ENCODE peak calls at places on chromosomes 3 and 15, in nine cellular contexts. X, L, H, I, D, U, J, T and Q are unnamed samples.
A peak's percentile ranks its signal among the peaks of the same experiment; 100 is the strongest.

GRCh38 chr15:74420193-74420905 is 13.4 kb downstream of the SEMA7A start:
- DNase-seq in X (peak; percentile 65), L (no peak), H (no peak), I (no peak), D (no peak), U (no peak), J (no peak), T (no peak), Q (no peak)

GRCh38 chr3:13215940-13216546 is 142.8 kb upstream of the IQSEC1 start:
- DNase-seq in X (peak; percentile 87), L (peak; percentile 52), H (no peak), I (peak; percentile 72), D (no peak), U (no peak), J (no peak), T (no peak), Q (no peak)

GRCh38 chr15:63474810-63475316 is 29.5 kb upstream of the USP3 start:
- DNase-seq in X (no peak), L (no peak), H (no peak), I (peak; percentile 28), D (no peak), U (no peak), J (peak; percentile 65), T (peak; percentile 42), Q (no peak)

GRCh38 chr3:21294768-21295167 is 456.2 kb downstream of the ZNF385D start:
- DNase-seq in X (peak; percentile 85), L (peak; percentile 41), H (no peak), I (peak; percentile 39), D (no peak), U (no peak), J (no peak), T (no peak), Q (no peak)

GRCh38 chr15:63323798-63324651 is 46.6 kb downstream of the APH1B start:
- DNase-seq in X (peak; percentile 25), L (no peak), H (no peak), I (no peak), D (no peak), U (no peak), J (no peak), T (no peak), Q (no peak)

GRCh38 chr3:8458711-8459110 is 42.9 kb upstream of the LMCD1 start:
- DNase-seq in X (peak; percentile 98), L (no peak), H (no peak), I (no peak), D (no peak), U (no peak), J (no peak), T (peak; percentile 47), Q (no peak)

GRCh38 chr15:90059208-90059985 is 42.9 kb downstream of the IDH2 start:
- DNase-seq in X (no peak), L (no peak), H (peak; percentile 84), I (no peak), D (peak; percentile 85), U (peak; percentile 60), J (peak; percentile 94), T (peak; percentile 68), Q (no peak)

GRCh38 chr3:47399531-47400270 is 18.9 kb downstream of the PTPN23 start:
- DNase-seq in X (no peak), L (no peak), H (no peak), I (no peak), D (no peak), U (no peak), J (no peak), T (no peak), Q (no peak)

GRCh38 chr15:63226966-63227401 is 37.6 kb downstream of the RAB8B start:
- DNase-seq in X (no peak), L (no peak), H (no peak), I (no peak), D (no peak), U (no peak), J (no peak), T (no peak), Q (no peak)

GRCh38 chr3:40660554-40660953 is 135.8 kb downstream of the ZNF621 start:
- DNase-seq in X (no peak), L (no peak), H (no peak), I (no peak), D (no peak), U (no peak), J (no peak), T (no peak), Q (no peak)

GRCh38 chr15:78195735-78196201 is 38.6 kb downstream of the ACSBG1 start:
- DNase-seq in X (no peak), L (peak; percentile 67), H (no peak), I (peak; percentile 31), D (peak; percentile 28), U (peak; percentile 41), J (no peak), T (no peak), Q (no peak)

GRCh38 chr15:100997442-100997841 is 78.3 kb downstream of the LRRK1 start:
- DNase-seq in X (peak; percentile 18), L (no peak), H (no peak), I (no peak), D (no peak), U (no peak), J (no peak), T (no peak), Q (no peak)

GRCh38 chr3:40731445-40731844 is 206.7 kb downstream of the ZNF621 start:
- DNase-seq in X (no peak), L (no peak), H (no peak), I (no peak), D (no peak), U (no peak), J (no peak), T (no peak), Q (no peak)

GRCh38 chr3:9897408-9898372 is 5.0 kb upstream of the IL17RE start:
- DNase-seq in X (peak; percentile 68), L (peak; percentile 37), H (peak; percentile 70), I (peak; percentile 92), D (no peak), U (no peak), J (no peak), T (peak; percentile 22), Q (no peak)

GRCh38 chr3:157982359-157982758 is 123.9 kb downstream of the SHOX2 start:
- DNase-seq in X (no peak), L (no peak), H (no peak), I (no peak), D (no peak), U (no peak), J (no peak), T (no peak), Q (no peak)

DNA sequence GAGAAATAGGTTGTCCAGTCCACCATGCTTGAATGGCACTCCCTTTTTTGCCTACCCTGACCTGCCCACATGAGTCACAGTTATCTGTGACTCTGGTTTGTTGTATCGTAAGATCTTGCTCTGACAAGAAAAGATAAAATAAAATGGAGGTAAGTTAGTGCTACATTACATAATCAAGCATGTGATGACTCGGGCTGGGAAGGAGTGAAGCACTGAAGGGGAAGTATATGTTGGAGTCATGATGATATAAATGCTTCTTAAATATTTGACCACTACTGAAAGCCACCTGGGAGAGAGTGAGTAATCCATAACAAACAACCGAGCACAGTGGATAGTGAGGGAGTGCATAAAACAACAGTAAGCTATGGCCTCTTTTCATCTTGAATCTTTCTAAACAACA is 124.4 kb downstream of the SHOX2 start:
- DNase-seq in X (peak; percentile 1), L (no peak), H (no peak), I (peak; percentile 68), D (no peak), U (no peak), J (no peak), T (no peak), Q (no peak)
- H3K27ac ChIP-seq in X (no peak overlapping the region), L (no peak overlapping the region), H (no peak overlapping the region), I (no peak overlapping the region), D (no peak overlapping the region), U (no peak overlapping the region), J (no peak overlapping the region), T (no peak overlapping the region), Q (no peak overlapping the region)

GRCh38 chr3:12193485-12194165 is 34.9 kb upstream of the TIMP4 start:
- DNase-seq in X (peak; percentile 99), L (peak; percentile 86), H (peak; percentile 71), I (peak; percentile 96), D (no peak), U (no peak), J (no peak), T (peak; percentile 99), Q (no peak)
- H3K27ac ChIP-seq in X (peak overlapping the region; percentile 90), L (no peak overlapping the region), H (no peak overlapping the region), I (peak overlapping the region; percentile 88), D (no peak overlapping the region), U (no peak overlapping the region), J (no peak overlapping the region), T (peak overlapping the region; percentile 92), Q (no peak overlapping the region)

DNA sequence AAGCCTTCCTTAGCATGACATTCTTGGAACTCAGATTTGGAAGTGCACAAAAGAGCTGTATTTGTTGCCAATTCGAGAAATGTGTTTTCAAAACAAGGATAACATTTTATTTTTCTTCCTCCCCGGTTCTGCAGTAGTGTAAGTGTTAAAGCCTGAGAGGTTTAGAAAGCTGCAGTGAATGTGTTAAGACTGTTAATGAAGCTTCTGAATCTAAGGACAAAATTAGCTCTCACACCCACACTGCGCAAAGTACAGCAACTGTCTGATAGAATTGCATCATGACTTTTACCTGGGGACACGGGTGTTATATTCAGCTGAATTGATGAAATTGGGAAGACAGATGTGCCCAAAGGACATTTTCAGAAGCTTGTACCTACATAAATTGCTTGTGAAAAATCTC is 344.4 kb downstream of the CADM2 start:
- DNase-seq in X (no peak), L (no peak), H (no peak), I (no peak), D (no peak), U (no peak), J (no peak), T (no peak), Q (no peak)
- H3K27ac ChIP-seq in X (no peak overlapping the region), L (no peak overlapping the region), H (no peak overlapping the region), I (no peak overlapping the region), D (no peak overlapping the region), U (no peak overlapping the region), J (no peak overlapping the region), T (no peak overlapping the region), Q (no peak overlapping the region)

GRCh38 chr15:42461261-42461660 is 29.7 kb downstream of the ZNF106 start:
- DNase-seq in X (no peak), L (no peak), H (no peak), I (no peak), D (no peak), U (no peak), J (no peak), T (no peak), Q (no peak)

GRCh38 chr15:42456539-42456938 is 34.4 kb downstream of the ZNF106 start:
- DNase-seq in X (peak; percentile 35), L (no peak), H (no peak), I (no peak), D (no peak), U (no peak), J (no peak), T (no peak), Q (no peak)

GRCh38 chr15:42453826-42454225 is 37.1 kb downstream of the ZNF106 start:
- DNase-seq in X (no peak), L (no peak), H (no peak), I (no peak), D (no peak), U (no peak), J (no peak), T (no peak), Q (no peak)

GRCh38 chr15:42457445-42458442 is 33.2 kb downstream of the ZNF106 start:
- DNase-seq in X (peak; percentile 96), L (no peak), H (peak; percentile 71), I (peak; percentile 48), D (peak; percentile 86), U (no peak), J (peak; percentile 53), T (peak; percentile 95), Q (peak; percentile 76)

DNA sequence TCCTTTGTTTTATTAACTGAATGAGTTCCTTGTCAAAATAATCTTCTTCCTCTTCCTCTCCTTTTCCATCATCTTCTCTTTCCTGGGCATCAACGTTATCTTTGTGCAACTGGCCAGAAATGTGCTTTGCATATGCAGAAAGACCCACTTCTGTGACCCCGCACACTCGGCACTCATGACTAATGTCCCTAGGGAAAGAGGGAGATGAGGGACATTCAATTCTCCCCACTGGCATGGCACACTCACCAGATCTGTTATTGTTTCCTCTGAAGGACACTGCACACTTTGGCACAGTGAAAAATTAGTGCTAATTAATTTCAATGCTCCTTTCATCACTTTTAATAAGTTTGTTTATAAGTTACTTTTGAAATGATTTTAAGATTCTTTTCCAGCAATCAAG is 34.0 kb downstream of the ZNF106 start:
- DNase-seq in X (peak; percentile 25), L (no peak), H (no peak), I (no peak), D (no peak), U (no peak), J (no peak), T (peak; percentile 76), Q (no peak)
- H3K27ac ChIP-seq in X (peak overlapping the region; percentile 89), L (no peak overlapping the region), H (peak overlapping the region; percentile 96), I (no peak overlapping the region), D (peak overlapping the region; percentile 80), U (no peak overlapping the region), J (peak overlapping the region; percentile 81), T (peak overlapping the region; percentile 100), Q (peak overlapping the region; percentile 76)